ENCODE peak calls at places on chromosomes 6 and 20, in ten cellular contexts. One of them, this sample, is unnamed. For H3K27me3, the result is how much of the 10 kb centered on the place peaks cover.

GRCh38 chr6:127514396-127515227 is 4.5 kb downstream of the MTCL3 start:
- DNase-seq in fibroblast of lung: peak
- DNase-seq in thyroid gland: peak
- DNase-seq in testis: peak
- DNase-seq in hepatocyte: peak
- DNase-seq in lower lobe of right lung: peak
- DNase-seq in left ventricle myocardium inferior: peak
- DNase-seq in tibial artery: no peak
- DNase-seq in IMR-90: peak
- DNase-seq in thoracic aorta: no peak
- DNase-seq in this sample: no peak

GRCh38 chr6:167454003-167454402 is 129.1 kb downstream of the TTLL2 start:
- DNase-seq in fibroblast of lung: no peak
- DNase-seq in thyroid gland: no peak
- DNase-seq in testis: no peak
- DNase-seq in hepatocyte: no peak
- DNase-seq in lower lobe of right lung: no peak
- DNase-seq in left ventricle myocardium inferior: no peak
- DNase-seq in tibial artery: no peak
- DNase-seq in IMR-90: no peak
- DNase-seq in thoracic aorta: no peak
- DNase-seq in this sample: no peak

GRCh38 chr6:71082033-71082620 is 125.3 kb upstream of the B3GAT2 start:
- DNase-seq in fibroblast of lung: peak
- DNase-seq in thyroid gland: no peak
- DNase-seq in testis: no peak
- DNase-seq in hepatocyte: no peak
- DNase-seq in lower lobe of right lung: no peak
- DNase-seq in left ventricle myocardium inferior: no peak
- DNase-seq in tibial artery: no peak
- DNase-seq in IMR-90: peak
- DNase-seq in thoracic aorta: no peak
- DNase-seq in this sample: no peak

GRCh38 chr6:154352898-154353585 is 3.6 kb downstream of the IPCEF1 start:
- DNase-seq in fibroblast of lung: no peak
- DNase-seq in thyroid gland: peak
- DNase-seq in testis: no peak
- DNase-seq in hepatocyte: no peak
- DNase-seq in lower lobe of right lung: no peak
- DNase-seq in left ventricle myocardium inferior: no peak
- DNase-seq in tibial artery: no peak
- DNase-seq in IMR-90: no peak
- DNase-seq in thoracic aorta: no peak
- DNase-seq in this sample: no peak

GRCh38 chr6:133631421-133631820 is 257.5 kb upstream of the TCF21 start:
- DNase-seq in fibroblast of lung: peak
- DNase-seq in thyroid gland: no peak
- DNase-seq in testis: no peak
- DNase-seq in hepatocyte: no peak
- DNase-seq in lower lobe of right lung: no peak
- DNase-seq in left ventricle myocardium inferior: no peak
- DNase-seq in tibial artery: no peak
- DNase-seq in IMR-90: peak
- DNase-seq in thoracic aorta: no peak
- DNase-seq in this sample: no peak

GRCh38 chr20:50363027-50363426 is 147.2 kb upstream of the PTPN1 start:
- DNase-seq in fibroblast of lung: no peak
- DNase-seq in thyroid gland: no peak
- DNase-seq in testis: no peak
- DNase-seq in hepatocyte: no peak
- DNase-seq in lower lobe of right lung: no peak
- DNase-seq in left ventricle myocardium inferior: no peak
- DNase-seq in tibial artery: no peak
- DNase-seq in IMR-90: no peak
- DNase-seq in thoracic aorta: no peak
- DNase-seq in this sample: no peak

GRCh38 chr6:128158496-128158895 is 257.6 kb upstream of the THEMIS start:
- DNase-seq in fibroblast of lung: peak
- DNase-seq in thyroid gland: no peak
- DNase-seq in testis: no peak
- DNase-seq in hepatocyte: no peak
- DNase-seq in lower lobe of right lung: no peak
- DNase-seq in left ventricle myocardium inferior: no peak
- DNase-seq in tibial artery: no peak
- DNase-seq in IMR-90: peak
- DNase-seq in thoracic aorta: no peak
- DNase-seq in this sample: no peak

GRCh38 chr6:2229742-2230141 is 15.7 kb downstream of the GMDS start:
- DNase-seq in fibroblast of lung: no peak
- DNase-seq in thyroid gland: no peak
- DNase-seq in testis: no peak
- DNase-seq in hepatocyte: no peak
- DNase-seq in lower lobe of right lung: no peak
- DNase-seq in left ventricle myocardium inferior: no peak
- DNase-seq in tibial artery: no peak
- DNase-seq in IMR-90: no peak
- DNase-seq in thoracic aorta: no peak
- DNase-seq in this sample: no peak

GRCh38 chr20:46894971-46895905 is 595 bp downstream of the EYA2 start:
- DNase-seq in fibroblast of lung: peak
- DNase-seq in thyroid gland: peak
- DNase-seq in testis: peak
- DNase-seq in hepatocyte: peak
- DNase-seq in lower lobe of right lung: no peak
- DNase-seq in left ventricle myocardium inferior: no peak
- DNase-seq in tibial artery: no peak
- DNase-seq in IMR-90: peak
- DNase-seq in thoracic aorta: no peak
- DNase-seq in this sample: peak

GRCh38 chr20:46899619-46900018 is 5.0 kb downstream of the EYA2 start:
- DNase-seq in fibroblast of lung: no peak
- DNase-seq in thyroid gland: no peak
- DNase-seq in testis: no peak
- DNase-seq in hepatocyte: no peak
- DNase-seq in lower lobe of right lung: no peak
- DNase-seq in left ventricle myocardium inferior: peak
- DNase-seq in tibial artery: no peak
- DNase-seq in IMR-90: no peak
- DNase-seq in thoracic aorta: no peak
- DNase-seq in this sample: no peak

GRCh38 chr20:46895906-46896242 is 1.2 kb downstream of the EYA2 start:
- DNase-seq in fibroblast of lung: no peak
- DNase-seq in thyroid gland: no peak
- DNase-seq in testis: no peak
- DNase-seq in hepatocyte: no peak
- DNase-seq in lower lobe of right lung: no peak
- DNase-seq in left ventricle myocardium inferior: no peak
- DNase-seq in tibial artery: no peak
- DNase-seq in IMR-90: no peak
- DNase-seq in thoracic aorta: no peak
- DNase-seq in this sample: no peak

GRCh38 chr20:46898433-46898832 is 3.8 kb downstream of the EYA2 start:
- DNase-seq in fibroblast of lung: no peak
- DNase-seq in thyroid gland: no peak
- DNase-seq in testis: no peak
- DNase-seq in hepatocyte: no peak
- DNase-seq in lower lobe of right lung: no peak
- DNase-seq in left ventricle myocardium inferior: no peak
- DNase-seq in tibial artery: no peak
- DNase-seq in IMR-90: no peak
- DNase-seq in thoracic aorta: no peak
- DNase-seq in this sample: peak

DNA sequence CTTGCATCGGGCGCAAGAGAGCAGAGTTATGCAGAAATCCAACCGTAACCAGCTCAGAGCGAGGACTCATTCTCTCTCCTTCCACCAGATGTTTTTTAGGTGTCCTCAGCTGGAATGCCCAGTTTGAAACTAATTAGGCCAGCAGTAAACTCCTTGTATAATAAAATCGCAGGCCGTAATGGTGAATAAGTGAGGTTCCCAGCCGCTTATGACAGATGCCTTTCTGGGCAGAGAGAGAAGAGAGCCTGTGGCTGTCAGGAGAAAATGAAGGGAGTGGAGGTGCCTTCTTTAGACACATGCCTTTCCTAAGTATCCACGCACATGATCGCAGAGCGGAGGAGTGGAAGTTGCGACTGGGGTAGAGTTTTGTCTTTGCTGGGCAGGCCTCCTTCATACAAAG is 2.8 kb downstream of the EYA2 start:
- DNase-seq in fibroblast of lung: no peak
- DNase-seq in thyroid gland: no peak
- DNase-seq in testis: no peak
- DNase-seq in hepatocyte: no peak
- DNase-seq in lower lobe of right lung: no peak
- DNase-seq in left ventricle myocardium inferior: no peak
- DNase-seq in tibial artery: no peak
- DNase-seq in IMR-90: no peak
- DNase-seq in thoracic aorta: no peak
- DNase-seq in this sample: peak
- H3K27me3 ChIP-seq in fibroblast of lung: under half
- H3K27me3 ChIP-seq in thyroid gland: under half
- H3K27me3 ChIP-seq in testis: under half
- H3K27me3 ChIP-seq in hepatocyte: half or more
- H3K27me3 ChIP-seq in lower lobe of right lung: half or more
- H3K27me3 ChIP-seq in left ventricle myocardium inferior: half or more
- H3K27me3 ChIP-seq in tibial artery: under half
- H3K27me3 ChIP-seq in IMR-90: under half
- H3K27me3 ChIP-seq in thoracic aorta: under half
- H3K27me3 ChIP-seq in this sample: under half

DNA sequence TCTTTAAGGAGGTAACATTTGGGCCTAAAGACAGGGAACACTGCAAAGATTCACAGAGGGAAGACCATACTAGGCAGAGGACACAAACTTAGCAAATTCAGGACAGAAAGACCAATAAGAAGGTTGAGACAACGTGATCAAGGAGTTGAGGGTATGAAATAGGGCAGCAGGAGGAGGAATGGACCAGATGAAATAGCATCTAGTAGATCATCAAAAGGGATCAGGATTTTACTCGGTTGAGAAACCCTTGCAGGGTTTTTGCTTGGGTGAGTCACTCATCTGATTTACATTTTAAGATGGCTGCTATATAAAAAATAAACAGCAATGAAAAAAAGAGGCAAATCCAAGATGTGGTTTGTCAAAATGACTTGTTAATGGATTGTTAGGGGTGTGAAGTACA is 4.7 kb downstream of the BCLAF1 start:
- DNase-seq in fibroblast of lung: peak
- DNase-seq in thyroid gland: no peak
- DNase-seq in testis: no peak
- DNase-seq in hepatocyte: no peak
- DNase-seq in lower lobe of right lung: no peak
- DNase-seq in left ventricle myocardium inferior: no peak
- DNase-seq in tibial artery: no peak
- DNase-seq in IMR-90: peak
- DNase-seq in thoracic aorta: no peak
- DNase-seq in this sample: peak
- H3K4me3 ChIP-seq in fibroblast of lung: peak
- H3K4me3 ChIP-seq in thyroid gland: no peak
- H3K4me3 ChIP-seq in testis: no peak
- H3K4me3 ChIP-seq in hepatocyte: no peak
- H3K4me3 ChIP-seq in lower lobe of right lung: no peak
- H3K4me3 ChIP-seq in left ventricle myocardium inferior: no peak
- H3K4me3 ChIP-seq in tibial artery: no peak
- H3K4me3 ChIP-seq in IMR-90: no peak
- H3K4me3 ChIP-seq in thoracic aorta: peak
- H3K4me3 ChIP-seq in this sample: no peak

GRCh38 chr6:157380458-157380778 is 572 bp upstream of the ZDHHC14 start:
- DNase-seq in fibroblast of lung: no peak
- DNase-seq in thyroid gland: no peak
- DNase-seq in testis: no peak
- DNase-seq in hepatocyte: no peak
- DNase-seq in lower lobe of right lung: peak
- DNase-seq in left ventricle myocardium inferior: peak
- DNase-seq in tibial artery: peak
- DNase-seq in IMR-90: no peak
- DNase-seq in thoracic aorta: no peak
- DNase-seq in this sample: no peak

GRCh38 chr6:157380779-157381561 is at the start of gene ZDHHC14:
- DNase-seq in fibroblast of lung: peak
- DNase-seq in thyroid gland: peak
- DNase-seq in testis: peak
- DNase-seq in hepatocyte: peak
- DNase-seq in lower lobe of right lung: peak
- DNase-seq in left ventricle myocardium inferior: peak
- DNase-seq in tibial artery: peak
- DNase-seq in IMR-90: peak
- DNase-seq in thoracic aorta: peak
- DNase-seq in this sample: peak

GRCh38 chr6:157379656-157380457 is 1.1 kb upstream of the ZDHHC14 start:
- DNase-seq in fibroblast of lung: peak
- DNase-seq in thyroid gland: peak
- DNase-seq in testis: peak
- DNase-seq in hepatocyte: peak
- DNase-seq in lower lobe of right lung: peak
- DNase-seq in left ventricle myocardium inferior: peak
- DNase-seq in tibial artery: peak
- DNase-seq in IMR-90: peak
- DNase-seq in thoracic aorta: peak
- DNase-seq in this sample: peak

GRCh38 chr6:157383471-157383870 is 2.5 kb downstream of the ZDHHC14 start:
- DNase-seq in fibroblast of lung: no peak
- DNase-seq in thyroid gland: no peak
- DNase-seq in testis: no peak
- DNase-seq in hepatocyte: no peak
- DNase-seq in lower lobe of right lung: no peak
- DNase-seq in left ventricle myocardium inferior: no peak
- DNase-seq in tibial artery: no peak
- DNase-seq in IMR-90: no peak
- DNase-seq in thoracic aorta: no peak
- DNase-seq in this sample: no peak

DNA sequence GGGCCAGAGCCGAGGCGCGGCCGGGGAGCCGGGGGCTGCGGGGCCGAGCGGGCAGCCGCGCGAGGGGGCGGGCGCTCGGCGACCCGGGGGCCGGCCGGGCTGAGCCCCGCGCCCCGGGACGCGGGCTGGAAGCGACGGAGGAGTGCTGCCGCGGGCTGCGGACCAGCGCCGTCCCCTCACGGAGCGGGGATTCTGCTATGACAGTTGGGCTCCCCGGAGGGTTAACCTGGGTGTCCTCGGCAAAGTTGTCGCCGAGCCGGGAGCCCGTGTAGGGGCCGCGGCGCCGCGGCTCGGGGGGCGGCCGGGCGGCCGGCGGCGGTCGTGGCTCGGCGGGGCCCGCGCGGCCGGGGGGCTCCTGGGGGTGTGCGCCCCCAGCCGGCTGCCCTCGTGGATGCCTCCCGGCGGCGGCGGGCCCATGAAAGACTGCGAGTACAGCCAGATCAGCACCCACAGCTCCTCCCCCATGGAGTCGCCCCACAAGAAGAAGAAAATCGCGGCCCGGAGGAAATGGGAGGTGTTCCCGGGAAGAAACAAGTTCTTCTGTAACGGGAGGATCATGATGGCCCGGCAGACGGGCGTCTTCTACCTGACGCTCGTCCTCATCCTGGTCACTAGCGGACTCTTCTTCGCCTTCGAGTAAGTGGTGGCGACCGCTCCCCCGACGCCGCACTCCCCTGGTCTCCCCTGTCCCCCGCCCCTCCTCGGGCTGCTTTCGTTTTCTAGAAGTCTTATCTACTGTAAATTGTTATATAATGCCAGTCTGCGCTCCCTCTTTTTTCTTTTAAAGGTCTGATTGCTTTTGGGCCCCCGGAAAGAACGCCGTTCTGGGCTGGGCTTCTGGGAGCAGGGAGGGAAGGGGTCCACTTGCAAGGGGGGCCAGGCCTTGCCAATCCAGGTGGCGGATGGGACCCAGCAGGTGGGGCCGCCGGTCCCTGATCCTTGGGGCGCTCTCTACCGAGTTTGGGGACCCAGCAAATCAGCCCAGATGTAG is 936 bp downstream of the ZDHHC14 start:
- DNase-seq in fibroblast of lung: peak
- DNase-seq in thyroid gland: peak
- DNase-seq in testis: peak
- DNase-seq in hepatocyte: peak
- DNase-seq in lower lobe of right lung: peak
- DNase-seq in left ventricle myocardium inferior: peak
- DNase-seq in tibial artery: peak
- DNase-seq in IMR-90: peak
- DNase-seq in thoracic aorta: no peak
- DNase-seq in this sample: peak
- TF ChIP-seq CTCF in fibroblast of lung: no peak
- TF ChIP-seq CTCF in thyroid gland: no peak
- TF ChIP-seq CTCF in testis: no peak
- TF ChIP-seq CTCF in hepatocyte: no peak
- TF ChIP-seq CTCF in lower lobe of right lung: no peak
- TF ChIP-seq CTCF in left ventricle myocardium inferior: peak
- TF ChIP-seq CTCF in tibial artery: no peak
- TF ChIP-seq CTCF in IMR-90: peak
- TF ChIP-seq CTCF in thoracic aorta: no peak
- TF ChIP-seq CTCF in this sample: peak

DNA sequence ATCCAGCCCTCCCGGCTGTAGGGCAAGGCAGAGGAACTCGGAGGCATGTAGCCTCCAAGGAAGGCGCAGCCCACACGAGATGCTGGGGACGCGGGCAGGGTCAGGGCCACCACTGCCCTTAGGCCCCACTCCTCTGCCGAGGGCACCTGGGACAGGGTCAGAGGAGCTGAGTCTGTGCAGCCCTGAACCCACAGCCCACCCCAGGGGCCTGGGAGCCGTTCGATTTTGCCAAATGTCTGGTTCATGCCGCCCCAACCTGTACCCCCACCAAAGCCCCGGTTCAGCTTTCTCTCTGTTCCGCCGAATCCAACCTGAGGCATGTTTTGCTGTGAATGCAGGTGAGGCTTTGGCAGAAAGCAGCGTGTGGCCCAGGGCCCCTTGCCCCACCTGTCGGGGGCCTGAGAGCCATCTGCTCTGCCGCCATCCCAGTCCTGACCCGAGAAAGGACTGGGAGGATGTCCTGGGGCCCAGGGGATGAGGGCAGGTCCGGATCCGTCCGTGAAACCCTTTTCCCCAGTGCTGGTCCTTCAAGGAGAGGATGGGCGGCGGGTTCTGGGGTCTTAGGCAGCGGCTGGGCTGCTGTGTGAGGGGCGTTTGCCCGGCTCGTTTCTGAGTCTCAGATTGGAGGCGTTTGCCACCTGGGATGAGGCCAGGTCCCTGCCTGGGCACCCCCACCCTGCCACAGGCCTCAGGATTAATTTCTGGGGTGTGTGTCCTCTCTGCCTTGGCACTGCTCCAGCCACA is 79.3 kb upstream of the GATA5 start:
- DNase-seq in fibroblast of lung: no peak
- DNase-seq in thyroid gland: no peak
- DNase-seq in testis: no peak
- DNase-seq in hepatocyte: no peak
- DNase-seq in lower lobe of right lung: no peak
- DNase-seq in left ventricle myocardium inferior: no peak
- DNase-seq in tibial artery: no peak
- DNase-seq in IMR-90: no peak
- DNase-seq in thoracic aorta: no peak
- DNase-seq in this sample: no peak
- H3K27me3 ChIP-seq in fibroblast of lung: under half
- H3K27me3 ChIP-seq in thyroid gland: under half
- H3K27me3 ChIP-seq in testis: under half
- H3K27me3 ChIP-seq in hepatocyte: under half
- H3K27me3 ChIP-seq in lower lobe of right lung: half or more
- H3K27me3 ChIP-seq in left ventricle myocardium inferior: half or more
- H3K27me3 ChIP-seq in tibial artery: under half
- H3K27me3 ChIP-seq in IMR-90: half or more
- H3K27me3 ChIP-seq in thoracic aorta: under half
- H3K27me3 ChIP-seq in this sample: under half

This sample was measured in bronchial epithelial cell.